ENCODE peak calls at places on chromosomes 5 and 9, in six cellular contexts. One of them, this sample, is unnamed.

GRCh38 chr5:96963267-96963666 is 27.4 kb downstream of the LNPEP start:
- DNase-seq in prostate gland: no peak
- DNase-seq in astrocyte: peak
- DNase-seq in upper lobe of right lung: no peak
- DNase-seq in left ventricle myocardium inferior: peak
- DNase-seq in epithelial cell of esophagus: peak
- DNase-seq in this sample: peak

GRCh38 chr5:41797672-41798071 is 72.6 kb downstream of the OXCT1 start:
- DNase-seq in left ventricle myocardium inferior: no peak
- DNase-seq in epithelial cell of esophagus: no peak
- DNase-seq in upper lobe of right lung: no peak
- DNase-seq in astrocyte: no peak
- DNase-seq in prostate gland: no peak
- DNase-seq in this sample: no peak

GRCh38 chr9:94867842-94868312 is 141.4 kb downstream of the AOPEP start:
- DNase-seq in astrocyte: peak
- DNase-seq in prostate gland: no peak
- DNase-seq in upper lobe of right lung: no peak
- DNase-seq in epithelial cell of esophagus: peak
- DNase-seq in left ventricle myocardium inferior: no peak
- DNase-seq in this sample: peak

GRCh38 chr5:168669668-168670378 is 90.7 kb upstream of the PANK3 start:
- DNase-seq in prostate gland: no peak
- DNase-seq in upper lobe of right lung: no peak
- DNase-seq in epithelial cell of esophagus: no peak
- DNase-seq in left ventricle myocardium inferior: no peak
- DNase-seq in astrocyte: no peak
- DNase-seq in this sample: no peak

GRCh38 chr9:4555251-4555650 is 65.0 kb downstream of the SLC1A1 start:
- DNase-seq in upper lobe of right lung: no peak
- DNase-seq in astrocyte: peak
- DNase-seq in epithelial cell of esophagus: peak
- DNase-seq in prostate gland: no peak
- DNase-seq in left ventricle myocardium inferior: no peak
- DNase-seq in this sample: peak

GRCh38 chr9:72271617-72272478 is 93.2 kb downstream of the ZFAND5 start:
- DNase-seq in epithelial cell of esophagus: peak
- DNase-seq in left ventricle myocardium inferior: no peak
- DNase-seq in prostate gland: peak
- DNase-seq in upper lobe of right lung: no peak
- DNase-seq in astrocyte: peak
- DNase-seq in this sample: peak

GRCh38 chr9:78357165-78357873 is 60.4 kb downstream of the PSAT1 start:
- DNase-seq in left ventricle myocardium inferior: no peak
- DNase-seq in epithelial cell of esophagus: no peak
- DNase-seq in upper lobe of right lung: no peak
- DNase-seq in astrocyte: no peak
- DNase-seq in prostate gland: no peak
- DNase-seq in this sample: no peak

GRCh38 chr5:50435131-50435530 is 6.0 kb downstream of the EMB start:
- DNase-seq in epithelial cell of esophagus: no peak
- DNase-seq in prostate gland: no peak
- DNase-seq in left ventricle myocardium inferior: no peak
- DNase-seq in upper lobe of right lung: no peak
- DNase-seq in astrocyte: no peak
- DNase-seq in this sample: no peak

GRCh38 chr5:61866930-61867329 is 439.1 kb upstream of the KIF2A start:
- DNase-seq in epithelial cell of esophagus: peak
- DNase-seq in upper lobe of right lung: no peak
- DNase-seq in astrocyte: peak
- DNase-seq in prostate gland: no peak
- DNase-seq in left ventricle myocardium inferior: no peak
- DNase-seq in this sample: peak

GRCh38 chr5:148910686-148911361 is 84.4 kb downstream of the ADRB2 start:
- DNase-seq in prostate gland: no peak
- DNase-seq in left ventricle myocardium inferior: peak
- DNase-seq in epithelial cell of esophagus: peak
- DNase-seq in upper lobe of right lung: peak
- DNase-seq in astrocyte: peak
- DNase-seq in this sample: peak
- H3K4me3 ChIP-seq in prostate gland: no peak
- H3K4me3 ChIP-seq in left ventricle myocardium inferior: no peak
- H3K4me3 ChIP-seq in epithelial cell of esophagus: no peak
- H3K4me3 ChIP-seq in upper lobe of right lung: no peak
- H3K4me3 ChIP-seq in astrocyte: no peak
- H3K4me3 ChIP-seq in this sample: no peak

GRCh38 chr5:129161830-129162229 is 67.3 kb downstream of the ISOC1 start:
- DNase-seq in epithelial cell of esophagus: no peak
- DNase-seq in prostate gland: no peak
- DNase-seq in astrocyte: no peak
- DNase-seq in upper lobe of right lung: no peak
- DNase-seq in left ventricle myocardium inferior: no peak
- DNase-seq in this sample: no peak

GRCh38 chr5:129155876-129156275 is 61.3 kb downstream of the ISOC1 start:
- DNase-seq in left ventricle myocardium inferior: no peak
- DNase-seq in epithelial cell of esophagus: no peak
- DNase-seq in prostate gland: peak
- DNase-seq in upper lobe of right lung: no peak
- DNase-seq in astrocyte: no peak
- DNase-seq in this sample: no peak
- H3K4me3 ChIP-seq in left ventricle myocardium inferior: no peak
- H3K4me3 ChIP-seq in epithelial cell of esophagus: no peak
- H3K4me3 ChIP-seq in prostate gland: no peak
- H3K4me3 ChIP-seq in upper lobe of right lung: no peak
- H3K4me3 ChIP-seq in astrocyte: no peak
- H3K4me3 ChIP-seq in this sample: no peak

DNA sequence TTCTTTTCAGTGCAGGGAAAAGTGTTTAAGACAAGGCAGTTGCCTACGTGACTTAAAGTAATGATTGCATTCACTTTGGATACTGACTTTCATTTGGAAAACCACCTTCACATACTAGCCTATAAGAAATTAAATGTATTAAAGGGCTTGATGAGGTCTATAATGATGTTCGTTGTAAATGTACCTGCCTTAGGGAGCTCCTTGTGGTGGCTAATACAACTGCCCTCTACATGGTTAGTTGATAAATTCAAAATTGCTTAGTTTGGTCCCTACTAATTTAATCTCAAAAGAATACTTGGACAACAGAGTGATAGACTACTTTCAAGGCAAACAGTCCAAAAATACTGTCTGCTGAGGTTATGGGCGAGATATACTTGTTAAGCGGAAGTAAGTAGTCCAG is 3.8 kb downstream of the VLDLR start:
- DNase-seq in astrocyte: no peak
- DNase-seq in prostate gland: no peak
- DNase-seq in upper lobe of right lung: no peak
- DNase-seq in epithelial cell of esophagus: no peak
- DNase-seq in left ventricle myocardium inferior: no peak
- DNase-seq in this sample: no peak
- H3K4me3 ChIP-seq in astrocyte: no peak
- H3K4me3 ChIP-seq in prostate gland: no peak
- H3K4me3 ChIP-seq in upper lobe of right lung: no peak
- H3K4me3 ChIP-seq in epithelial cell of esophagus: no peak
- H3K4me3 ChIP-seq in left ventricle myocardium inferior: peak
- H3K4me3 ChIP-seq in this sample: no peak

GRCh38 chr5:172454355-172455086 is at the start of gene SH3PXD2B:
- DNase-seq in left ventricle myocardium inferior: peak
- DNase-seq in astrocyte: peak
- DNase-seq in upper lobe of right lung: peak
- DNase-seq in epithelial cell of esophagus: peak
- DNase-seq in prostate gland: peak
- DNase-seq in this sample: peak

GRCh38 chr5:172455087-172455381 is 709 bp upstream of the SH3PXD2B start:
- DNase-seq in prostate gland: no peak
- DNase-seq in epithelial cell of esophagus: no peak
- DNase-seq in upper lobe of right lung: peak
- DNase-seq in astrocyte: no peak
- DNase-seq in left ventricle myocardium inferior: no peak
- DNase-seq in this sample: no peak

GRCh38 chr5:172453986-172454354 is 355 bp downstream of the SH3PXD2B start:
- DNase-seq in astrocyte: no peak
- DNase-seq in left ventricle myocardium inferior: peak
- DNase-seq in prostate gland: no peak
- DNase-seq in epithelial cell of esophagus: no peak
- DNase-seq in upper lobe of right lung: peak
- DNase-seq in this sample: no peak

GRCh38 chr5:172456076-172456800 is 1.9 kb upstream of the SH3PXD2B start:
- DNase-seq in upper lobe of right lung: no peak
- DNase-seq in prostate gland: no peak
- DNase-seq in left ventricle myocardium inferior: no peak
- DNase-seq in epithelial cell of esophagus: no peak
- DNase-seq in astrocyte: no peak
- DNase-seq in this sample: no peak

GRCh38 chr5:172455511-172456061 is 1.3 kb upstream of the SH3PXD2B start:
- DNase-seq in left ventricle myocardium inferior: no peak
- DNase-seq in epithelial cell of esophagus: peak
- DNase-seq in prostate gland: no peak
- DNase-seq in upper lobe of right lung: no peak
- DNase-seq in astrocyte: peak
- DNase-seq in this sample: no peak
- H3K4me3 ChIP-seq in left ventricle myocardium inferior: no peak
- H3K4me3 ChIP-seq in epithelial cell of esophagus: no peak
- H3K4me3 ChIP-seq in prostate gland: no peak
- H3K4me3 ChIP-seq in upper lobe of right lung: no peak
- H3K4me3 ChIP-seq in astrocyte: no peak
- H3K4me3 ChIP-seq in this sample: no peak

GRCh38 chr9:137613259-137613658 is 5.5 kb upstream of the EHMT1 start:
- DNase-seq in prostate gland: no peak
- DNase-seq in left ventricle myocardium inferior: no peak
- DNase-seq in upper lobe of right lung: no peak
- DNase-seq in epithelial cell of esophagus: no peak
- DNase-seq in astrocyte: no peak
- DNase-seq in this sample: no peak
- H3K4me3 ChIP-seq in prostate gland: no peak
- H3K4me3 ChIP-seq in left ventricle myocardium inferior: no peak
- H3K4me3 ChIP-seq in upper lobe of right lung: no peak
- H3K4me3 ChIP-seq in epithelial cell of esophagus: peak
- H3K4me3 ChIP-seq in astrocyte: no peak
- H3K4me3 ChIP-seq in this sample: peak

GRCh38 chr5:25439025-25439424 is 794.2 kb upstream of the CDH10 start:
- DNase-seq in epithelial cell of esophagus: no peak
- DNase-seq in upper lobe of right lung: no peak
- DNase-seq in prostate gland: no peak
- DNase-seq in astrocyte: no peak
- DNase-seq in left ventricle myocardium inferior: no peak
- DNase-seq in this sample: no peak
- H3K4me3 ChIP-seq in epithelial cell of esophagus: no peak
- H3K4me3 ChIP-seq in upper lobe of right lung: no peak
- H3K4me3 ChIP-seq in prostate gland: no peak
- H3K4me3 ChIP-seq in astrocyte: no peak
- H3K4me3 ChIP-seq in left ventricle myocardium inferior: no peak
- H3K4me3 ChIP-seq in this sample: no peak

GRCh38 chr5:158751961-158752655 is 347.6 kb downstream of the EBF1 start:
- DNase-seq in astrocyte: no peak
- DNase-seq in prostate gland: no peak
- DNase-seq in epithelial cell of esophagus: no peak
- DNase-seq in upper lobe of right lung: no peak
- DNase-seq in left ventricle myocardium inferior: no peak
- DNase-seq in this sample: no peak
- H3K4me3 ChIP-seq in astrocyte: no peak
- H3K4me3 ChIP-seq in prostate gland: no peak
- H3K4me3 ChIP-seq in epithelial cell of esophagus: no peak
- H3K4me3 ChIP-seq in upper lobe of right lung: no peak
- H3K4me3 ChIP-seq in left ventricle myocardium inferior: no peak
- H3K4me3 ChIP-seq in this sample: no peak

GRCh38 chr5:141703133-141703561 is 21.1 kb upstream of the ARAP3 start:
- DNase-seq in prostate gland: no peak
- DNase-seq in upper lobe of right lung: no peak
- DNase-seq in epithelial cell of esophagus: no peak
- DNase-seq in astrocyte: no peak
- DNase-seq in left ventricle myocardium inferior: no peak
- DNase-seq in this sample: no peak

GRCh38 chr5:141705503-141705902 is 23.5 kb upstream of the ARAP3 start:
- DNase-seq in astrocyte: no peak
- DNase-seq in epithelial cell of esophagus: peak
- DNase-seq in upper lobe of right lung: no peak
- DNase-seq in prostate gland: no peak
- DNase-seq in left ventricle myocardium inferior: no peak
- DNase-seq in this sample: no peak

GRCh38 chr5:141704782-141705297 is 22.8 kb upstream of the ARAP3 start:
- DNase-seq in prostate gland: no peak
- DNase-seq in upper lobe of right lung: no peak
- DNase-seq in astrocyte: no peak
- DNase-seq in left ventricle myocardium inferior: no peak
- DNase-seq in epithelial cell of esophagus: no peak
- DNase-seq in this sample: no peak

GRCh38 chr5:141697586-141697985 is 15.6 kb upstream of the ARAP3 start:
- DNase-seq in epithelial cell of esophagus: no peak
- DNase-seq in astrocyte: no peak
- DNase-seq in prostate gland: no peak
- DNase-seq in left ventricle myocardium inferior: no peak
- DNase-seq in upper lobe of right lung: no peak
- DNase-seq in this sample: no peak

DNA sequence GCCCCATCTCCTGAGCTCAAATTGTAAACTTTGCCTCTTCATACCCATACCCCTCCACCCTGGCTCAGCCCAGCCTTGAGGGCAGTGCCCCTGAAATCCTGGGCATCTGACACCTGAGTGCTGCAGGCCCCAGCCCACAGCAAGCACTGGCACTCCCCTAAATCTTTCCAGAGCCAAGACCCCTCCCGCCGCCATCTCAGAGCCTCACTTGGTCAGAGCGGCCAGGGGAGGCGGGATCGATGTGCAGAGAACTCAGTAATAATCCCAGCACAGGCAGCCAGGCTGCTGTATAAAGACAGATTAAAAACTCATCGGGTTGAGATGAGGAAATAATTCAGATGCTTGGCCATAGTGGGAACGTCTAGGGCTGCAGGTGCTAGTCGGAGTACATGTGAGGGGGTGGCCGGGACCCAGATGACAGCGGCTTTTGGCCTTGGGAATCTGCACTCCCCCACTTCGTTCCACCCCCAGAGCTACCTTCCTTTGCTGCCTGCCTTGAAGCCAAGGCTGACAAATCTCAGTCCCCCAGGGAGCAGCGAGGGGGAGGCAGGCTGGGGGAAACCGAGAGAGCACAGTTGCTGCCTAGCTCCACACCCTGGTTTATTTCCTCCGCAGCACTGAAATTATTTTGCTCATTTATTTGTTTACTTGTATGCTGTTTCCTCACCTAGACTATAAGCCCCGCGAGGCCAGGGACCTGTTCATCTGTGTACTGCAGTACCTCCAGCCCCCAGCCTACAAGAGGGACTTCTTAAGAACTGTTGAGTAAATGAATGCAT is 19.5 kb upstream of the ARAP3 start:
- DNase-seq in left ventricle myocardium inferior: no peak
- DNase-seq in upper lobe of right lung: no peak
- DNase-seq in prostate gland: no peak
- DNase-seq in epithelial cell of esophagus: no peak
- DNase-seq in astrocyte: no peak
- DNase-seq in this sample: no peak
- H3K4me3 ChIP-seq in left ventricle myocardium inferior: peak
- H3K4me3 ChIP-seq in upper lobe of right lung: peak
- H3K4me3 ChIP-seq in prostate gland: no peak
- H3K4me3 ChIP-seq in epithelial cell of esophagus: no peak
- H3K4me3 ChIP-seq in astrocyte: no peak
- H3K4me3 ChIP-seq in this sample: no peak